ENCODE peak calls at places on chromosomes 12 and 14, in seven cellular contexts. W is NB4, E is tibial nerve, L is prostate gland, P is thyroid gland, Q is adrenal gland, J is K562. V is an unnamed sample.

GRCh38 chr12:50088577-50089335 is 3.6 kb downstream of the SMARCD1 start:
- DNase-seq in W (peak; percentile 67), J (peak; percentile 73), L (peak; percentile 61), E (no peak), P (peak; percentile 62), Q (peak; percentile 53), V (peak; percentile 58)

GRCh38 chr12:47207005-47207717 is 127.4 kb upstream of the AMIGO2 start:
- DNase-seq in J (peak; percentile 68), P (no peak), W (peak; percentile 98), L (no peak), Q (no peak), E (no peak), V (peak; percentile 95)

GRCh38 chr14:34498684-34499412 is 36.8 kb upstream of the SPTSSA start:
- DNase-seq in J (no peak), W (peak; percentile 28), E (no peak), Q (peak; percentile 35), P (peak; percentile 21), L (peak; percentile 22), V (peak; percentile 8)

GRCh38 chr12:22459872-22460490 is 84.4 kb downstream of the C2CD5 start:
- DNase-seq in L (peak; percentile 32), Q (no peak), E (no peak), P (no peak), J (peak; percentile 44), W (peak; percentile 76), V (peak; percentile 64)

GRCh38 chr12:103105971-103106597 is 148.6 kb downstream of the ASCL1 start:
- DNase-seq in Q (no peak), E (no peak), P (no peak), L (no peak), J (no peak), W (no peak), V (no peak)

GRCh38 chr12:42162198-42162597 is 17.5 kb upstream of the GXYLT1 start:
- DNase-seq in J (no peak), E (no peak), Q (no peak), L (no peak), P (no peak), W (no peak), V (no peak)

GRCh38 chr14:99186956-99187690 is 84.9 kb downstream of the BCL11B start:
- DNase-seq in Q (no peak), W (no peak), J (no peak), P (no peak), E (no peak), L (no peak), V (no peak)

GRCh38 chr14:97977711-97978261 is 1180.6 kb downstream of the VRK1 start:
- DNase-seq in J (no peak), P (peak; percentile 96), W (no peak), Q (peak; percentile 67), L (peak; percentile 74), E (peak; percentile 18), V (no peak)

GRCh38 chr12:23628836-23629235 is 320.6 kb downstream of the SOX5 start:
- DNase-seq in W (no peak), E (no peak), L (no peak), J (no peak), Q (no peak), P (no peak), V (no peak)

GRCh38 chr12:50112456-50113218 is 601 bp downstream of the COX14 start:
- DNase-seq in J (peak; percentile 79), E (no peak), W (no peak), P (peak; percentile 59), L (peak; percentile 22), Q (no peak), V (peak; percentile 80)

GRCh38 chr12:1634590-1635191 is 5.7 kb downstream of the WNT5B start:
- DNase-seq in Q (peak; percentile 84), E (peak; percentile 81), P (peak; percentile 82), W (peak; percentile 90), J (peak; percentile 74), L (peak; percentile 67), V (peak; percentile 80)

GRCh38 chr12:86550222-86551145 is 294.3 kb upstream of the MGAT4C start:
- DNase-seq in Q (no peak), W (no peak), E (no peak), P (no peak), J (no peak), L (no peak), V (no peak)

DNA sequence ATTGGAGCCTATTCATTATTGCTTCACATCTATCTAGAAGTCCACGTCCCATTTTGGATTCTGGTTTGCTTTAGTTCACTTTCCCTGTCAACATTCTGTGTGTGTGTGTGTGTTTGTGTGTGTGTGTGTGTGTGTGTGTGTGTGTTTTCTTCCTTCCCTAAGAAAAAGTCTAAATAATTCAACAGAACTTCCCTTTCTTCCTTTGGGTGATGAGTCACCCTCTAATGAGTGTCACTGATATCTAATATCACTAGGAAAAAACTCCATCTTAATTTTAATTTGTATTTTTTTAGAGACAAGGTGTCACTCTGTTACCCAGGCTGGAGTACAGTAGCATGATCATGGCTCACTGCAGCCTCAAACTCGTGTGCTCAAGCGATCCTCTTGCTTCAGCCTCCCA is 234.3 kb downstream of the TTC8 start:
- DNase-seq in Q (no peak), J (no peak), E (no peak), W (no peak), L (no peak), P (no peak), V (no peak)
- TF ChIP-seq POLR2A in Q (no peak), J (no peak), E (no peak), W (no peak), L (no peak), P (no peak), V (no peak)

DNA sequence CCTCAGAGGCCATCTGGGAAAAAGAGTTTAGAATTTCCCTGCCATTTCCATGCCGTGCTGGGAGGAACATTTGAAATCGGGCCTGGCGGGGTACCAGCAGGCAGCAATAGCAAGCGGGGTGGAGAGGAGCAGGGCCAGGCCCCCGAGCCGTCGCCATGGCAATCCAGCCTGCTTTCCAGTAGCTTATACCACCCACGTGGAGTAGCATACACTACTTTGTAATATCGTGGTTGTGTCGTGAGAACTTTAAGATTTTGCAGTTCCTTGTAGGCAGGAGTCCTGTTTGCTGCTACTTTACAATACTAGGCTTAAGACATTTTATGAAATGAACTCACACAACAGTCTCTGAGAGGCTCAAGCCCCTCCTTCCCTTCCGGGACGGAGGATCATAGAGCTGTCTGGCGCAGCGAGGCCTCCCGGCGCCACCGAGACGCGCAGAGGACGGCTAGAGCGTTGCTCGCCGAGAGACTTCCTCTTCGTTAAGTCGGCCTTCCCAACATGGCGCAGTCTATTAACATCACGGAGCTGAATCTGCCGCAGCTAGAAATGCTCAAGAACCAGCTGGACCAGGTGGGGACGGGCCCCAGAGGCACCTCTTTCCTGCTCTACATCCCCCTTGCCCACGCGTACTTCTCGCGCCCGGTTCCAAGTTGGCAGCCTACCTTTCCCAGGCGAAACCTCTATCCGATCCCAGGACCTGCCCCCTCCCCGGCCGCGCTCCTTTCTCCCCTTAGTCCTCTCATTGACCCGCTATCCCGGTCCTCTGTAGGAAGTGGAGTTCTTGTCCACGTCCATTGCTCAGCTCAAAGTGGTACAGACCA is at the start of gene PFDN5:
- DNase-seq in P (peak; percentile 90), W (peak; percentile 96), L (peak; percentile 89), Q (peak; percentile 91), E (peak; percentile 64), J (peak; percentile 96), V (peak; percentile 91)
- TF ChIP-seq POLR2A in P (peak; percentile 78), W (peak; percentile 65), L (peak; percentile 74), Q (peak; percentile 48), E (peak; percentile 63), J (peak; percentile 92), V (peak; percentile 88)

DNA sequence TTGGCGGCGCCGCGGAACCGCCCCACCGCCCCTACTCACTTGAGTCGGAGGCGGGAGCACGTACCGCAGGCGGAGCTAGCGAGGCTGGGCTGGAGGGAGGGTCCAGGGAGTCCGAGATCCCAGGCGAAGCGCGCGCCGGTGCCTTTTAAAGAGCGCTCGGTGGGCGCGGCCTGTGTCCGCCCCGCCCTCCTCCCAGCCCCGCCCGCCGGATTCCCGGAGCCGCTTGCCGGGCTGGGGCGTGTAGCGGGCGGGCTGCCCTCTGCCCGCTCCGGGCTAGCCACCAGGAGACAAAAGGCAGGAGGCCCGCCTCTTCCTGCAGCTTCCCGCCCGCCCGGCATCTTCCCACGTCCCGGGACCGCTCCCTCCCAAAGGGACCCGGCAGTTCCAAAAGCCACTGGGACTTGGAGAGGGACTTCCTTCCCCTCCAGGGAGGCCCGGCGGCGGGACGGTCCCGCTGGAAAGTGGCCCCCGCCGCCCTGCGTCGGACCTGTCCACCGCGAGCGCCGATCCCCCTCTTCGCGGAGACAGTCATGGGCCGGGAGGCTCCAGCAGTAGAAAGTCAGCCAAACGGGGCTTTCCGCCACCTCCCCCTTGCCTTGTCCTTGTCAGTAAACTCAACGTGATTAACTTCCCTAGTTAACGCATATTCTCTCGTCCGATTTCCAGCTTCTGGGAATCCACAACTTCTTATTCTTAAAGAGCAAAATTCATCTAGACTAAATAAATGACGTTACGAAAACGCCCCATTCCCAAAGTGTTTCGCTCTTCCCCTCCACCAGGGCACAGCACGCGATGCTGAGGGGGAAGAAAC is at the start of gene CSRP2:
- DNase-seq in Q (peak; percentile 83), W (peak; percentile 74), E (peak; percentile 80), L (peak; percentile 91), P (peak; percentile 93), J (peak; percentile 87), V (peak; percentile 79)
- TF ChIP-seq POLR2A in Q (peak; percentile 63), W (no peak), E (peak; percentile 40), L (peak; percentile 92), P (peak; percentile 97), J (no peak), V (no peak)

GRCh38 chr14:103122578-103123127 is 608 bp upstream of the TNFAIP2 start:
- DNase-seq in J (no peak), P (no peak), Q (no peak), E (no peak), W (peak; percentile 51), L (no peak), V (no peak)

GRCh38 chr14:103121846-103122577 is 1.2 kb upstream of the TNFAIP2 start:
- DNase-seq in W (peak; percentile 94), J (peak; percentile 90), P (peak; percentile 73), Q (peak; percentile 87), L (peak; percentile 77), E (peak; percentile 87), V (no peak)

GRCh38 chr14:103124501-103125001 is 1.3 kb downstream of the TNFAIP2 start:
- DNase-seq in J (no peak), L (no peak), E (no peak), Q (no peak), P (no peak), W (no peak), V (no peak)

GRCh38 chr14:103123634-103124500 is 606 bp downstream of the TNFAIP2 start:
- DNase-seq in W (peak; percentile 50), E (peak; percentile 54), Q (peak; percentile 73), P (peak; percentile 47), J (peak; percentile 59), L (no peak), V (no peak)

GRCh38 chr14:103123128-103123633 is at the start of gene TNFAIP2:
- DNase-seq in P (no peak), L (no peak), J (peak; percentile 57), W (peak; percentile 82), E (peak; percentile 44), Q (peak; percentile 68), V (no peak)
- TF ChIP-seq POLR2A in P (peak; percentile 39), L (peak; percentile 63), J (peak; percentile 36), W (no peak), E (no peak), Q (peak; percentile 67), V (no peak)

GRCh38 chr12:9363145-9363544 is 154.9 kb upstream of the PZP start:
- DNase-seq in Q (no peak), L (no peak), E (no peak), W (no peak), P (no peak), J (peak; percentile 2), V (no peak)
- TF ChIP-seq POLR2A in Q (no peak), L (no peak), E (no peak), W (no peak), P (no peak), J (no peak), V (no peak)